ENCODE peak calls at places on chromosomes 1 and 21, in four cellular contexts. One of them, this sample, is unnamed.

GRCh38 chr1:152537496-152537895 is 23.2 kb downstream of the CRCT1 start:
- DNase-seq in RPMI8226: no peak
- DNase-seq in GM23248: no peak
- DNase-seq in lower lobe of right lung: no peak
- DNase-seq in this sample: no peak

GRCh38 chr1:172397221-172397620 is 23.3 kb upstream of the C1orf105 start:
- DNase-seq in RPMI8226: no peak
- DNase-seq in GM23248: peak; percentile 75
- DNase-seq in lower lobe of right lung: no peak
- DNase-seq in this sample: no peak

GRCh38 chr21:29423051-29423450 is 124.3 kb downstream of the BACH1 start:
- DNase-seq in RPMI8226: no peak
- DNase-seq in GM23248: no peak
- DNase-seq in lower lobe of right lung: no peak
- DNase-seq in this sample: no peak

GRCh38 chr1:162091681-162092524 is 22.4 kb downstream of the NOS1AP start:
- DNase-seq in RPMI8226: no peak
- DNase-seq in GM23248: peak; percentile 5
- DNase-seq in lower lobe of right lung: no peak
- DNase-seq in this sample: no peak

GRCh38 chr1:38840281-38840680 is 19.3 kb downstream of the RRAGC start:
- DNase-seq in RPMI8226: no peak
- DNase-seq in GM23248: no peak
- DNase-seq in lower lobe of right lung: no peak
- DNase-seq in this sample: no peak

GRCh38 chr1:39635205-39635870 is 4.1 kb downstream of the HEYL start:
- DNase-seq in RPMI8226: no peak
- DNase-seq in GM23248: no peak
- DNase-seq in lower lobe of right lung: no peak
- DNase-seq in this sample: no peak

GRCh38 chr1:228070173-228070572 is 12.3 kb upstream of the ARF1 start:
- DNase-seq in RPMI8226: no peak
- DNase-seq in GM23248: no peak
- DNase-seq in lower lobe of right lung: no peak
- DNase-seq in this sample: no peak

GRCh38 chr1:221670081-221670480 is 71.8 kb downstream of the DUSP10 start:
- DNase-seq in RPMI8226: no peak
- DNase-seq in GM23248: peak; percentile 36
- DNase-seq in lower lobe of right lung: no peak
- DNase-seq in this sample: no peak

GRCh38 chr1:203271962-203272632 is 33.2 kb upstream of the BTG2 start:
- DNase-seq in RPMI8226: no peak
- DNase-seq in GM23248: no peak
- DNase-seq in lower lobe of right lung: no peak
- DNase-seq in this sample: no peak

GRCh38 chr1:203557390-203557789 is 63.4 kb downstream of the OPTC start:
- DNase-seq in RPMI8226: no peak
- DNase-seq in GM23248: peak; percentile 94
- DNase-seq in lower lobe of right lung: no peak
- DNase-seq in this sample: no peak

GRCh38 chr1:231124746-231125145 is 37.1 kb upstream of the TRIM67 start:
- DNase-seq in RPMI8226: no peak
- DNase-seq in GM23248: no peak
- DNase-seq in lower lobe of right lung: no peak
- DNase-seq in this sample: no peak

GRCh38 chr1:109500886-109501285 is 7.0 kb downstream of the CYB561D1 start:
- DNase-seq in RPMI8226: no peak
- DNase-seq in GM23248: peak; percentile 58
- DNase-seq in lower lobe of right lung: no peak
- DNase-seq in this sample: no peak

GRCh38 chr1:51320967-51321923 is 9.1 kb downstream of the TTC39A start:
- DNase-seq in RPMI8226: no peak
- DNase-seq in GM23248: no peak
- DNase-seq in lower lobe of right lung: peak; percentile 45
- DNase-seq in this sample: no peak

GRCh38 chr1:50970508-50970885 is 452 bp downstream of the CDKN2C start:
- DNase-seq in RPMI8226: no peak
- DNase-seq in GM23248: peak; percentile 41
- DNase-seq in lower lobe of right lung: no peak
- DNase-seq in this sample: no peak

GRCh38 chr1:87386217-87386790 is 57.6 kb downstream of the LMO4 start:
- DNase-seq in RPMI8226: no peak
- DNase-seq in GM23248: no peak
- DNase-seq in lower lobe of right lung: no peak
- DNase-seq in this sample: no peak

GRCh38 chr1:201015551-201016091 is 7.9 kb downstream of the KIF21B start:
- DNase-seq in RPMI8226: no peak
- DNase-seq in GM23248: no peak
- DNase-seq in lower lobe of right lung: no peak
- DNase-seq in this sample: no peak